ENCODE peak calls at places on chromosomes 4 and X, in five cellular contexts. One of them, this sample, is unnamed.

GRCh38 chrX:54288277-54288676 is 69.6 kb downstream of the WNK3 start:
- DNase-seq in A549: no peak
- DNase-seq in SK-N-SH: no peak
- DNase-seq in GM12878: no peak
- DNase-seq in IMR-90: peak; percentile 0
- DNase-seq in this sample: no peak

GRCh38 chr4:145069361-145069760 is 28.6 kb downstream of the ANAPC10 start:
- DNase-seq in A549: no peak
- DNase-seq in SK-N-SH: no peak
- DNase-seq in GM12878: no peak
- DNase-seq in IMR-90: peak; percentile 71
- DNase-seq in this sample: no peak

GRCh38 chr4:173192375-173193162 is 24.0 kb downstream of the GALNT7 start:
- DNase-seq in A549: peak; percentile 30
- DNase-seq in SK-N-SH: no peak
- DNase-seq in GM12878: no peak
- DNase-seq in IMR-90: no peak
- DNase-seq in this sample: no peak

GRCh38 chr4:165294907-165295306 is 32.6 kb upstream of the MSMO1 start:
- DNase-seq in A549: no peak
- DNase-seq in SK-N-SH: no peak
- DNase-seq in GM12878: peak; percentile 25
- DNase-seq in IMR-90: no peak
- DNase-seq in this sample: no peak

GRCh38 chr4:5198586-5198985 is 147.3 kb downstream of the STK32B start:
- DNase-seq in A549: no peak
- DNase-seq in SK-N-SH: no peak
- DNase-seq in GM12878: no peak
- DNase-seq in IMR-90: no peak
- DNase-seq in this sample: no peak

GRCh38 chr4:101169044-101170014 is 178.0 kb downstream of the PPP3CA start:
- DNase-seq in A549: peak; percentile 85
- DNase-seq in SK-N-SH: peak; percentile 29
- DNase-seq in GM12878: peak; percentile 47
- DNase-seq in IMR-90: peak; percentile 65
- DNase-seq in this sample: no peak

GRCh38 chr4:159363376-159363775 is 260.5 kb downstream of the RAPGEF2 start:
- DNase-seq in A549: no peak
- DNase-seq in SK-N-SH: no peak
- DNase-seq in GM12878: no peak
- DNase-seq in IMR-90: peak; percentile 27
- DNase-seq in this sample: no peak

GRCh38 chr4:151798678-151799416 is 38.0 kb upstream of the GATB start:
- DNase-seq in A549: no peak
- DNase-seq in SK-N-SH: no peak
- DNase-seq in GM12878: peak; percentile 57
- DNase-seq in IMR-90: no peak
- DNase-seq in this sample: no peak

GRCh38 chr4:118680808-118681207 is 4.4 kb upstream of the METTL14 start:
- DNase-seq in A549: peak; percentile 5
- DNase-seq in SK-N-SH: no peak
- DNase-seq in GM12878: no peak
- DNase-seq in IMR-90: no peak
- DNase-seq in this sample: no peak

GRCh38 chr4:24594887-24595286 is 10.5 kb upstream of the DHX15 start:
- DNase-seq in A549: peak; percentile 85
- DNase-seq in SK-N-SH: no peak
- DNase-seq in GM12878: no peak
- DNase-seq in IMR-90: peak; percentile 74
- DNase-seq in this sample: no peak

GRCh38 chrX:107566603-107567262 is 61.6 kb upstream of the PRPS1 start:
- DNase-seq in A549: no peak
- DNase-seq in SK-N-SH: no peak
- DNase-seq in GM12878: no peak
- DNase-seq in IMR-90: peak; percentile 34
- DNase-seq in this sample: no peak

GRCh38 chrX:51334276-51334675 is 1.7 kb downstream of the NUDT10 start:
- DNase-seq in A549: no peak
- DNase-seq in SK-N-SH: no peak
- DNase-seq in GM12878: no peak
- DNase-seq in IMR-90: no peak
- DNase-seq in this sample: no peak

GRCh38 chrX:12021708-12022107 is 116.6 kb upstream of the FRMPD4 start:
- DNase-seq in A549: no peak
- DNase-seq in SK-N-SH: no peak
- DNase-seq in GM12878: no peak
- DNase-seq in IMR-90: no peak
- DNase-seq in this sample: no peak

GRCh38 chrX:85024044-85024443 is 20.4 kb downstream of the APOOL start:
- DNase-seq in A549: no peak
- DNase-seq in SK-N-SH: no peak
- DNase-seq in GM12878: no peak
- DNase-seq in IMR-90: peak; percentile 13
- DNase-seq in this sample: no peak

GRCh38 chr4:20341121-20341758 is 89.5 kb downstream of the SLIT2 start:
- DNase-seq in A549: no peak
- DNase-seq in SK-N-SH: no peak
- DNase-seq in GM12878: no peak
- DNase-seq in IMR-90: no peak
- DNase-seq in this sample: no peak

GRCh38 chr4:71189471-71189870 is 149.3 kb upstream of the SLC4A4 start:
- DNase-seq in A549: peak; percentile 35
- DNase-seq in SK-N-SH: no peak
- DNase-seq in GM12878: no peak
- DNase-seq in IMR-90: peak; percentile 86
- DNase-seq in this sample: no peak

GRCh38 chrX:30971761-30972603 is 82.9 kb upstream of the TAB3 start:
- DNase-seq in A549: peak; percentile 44
- DNase-seq in SK-N-SH: peak; percentile 60
- DNase-seq in GM12878: no peak
- DNase-seq in IMR-90: peak; percentile 45
- DNase-seq in this sample: peak; percentile 39

GRCh38 chrX:68758671-68759070 is 70.2 kb upstream of the EFNB1 start:
- DNase-seq in A549: no peak
- DNase-seq in SK-N-SH: no peak
- DNase-seq in GM12878: no peak
- DNase-seq in IMR-90: no peak
- DNase-seq in this sample: no peak

GRCh38 chrX:136909119-136909705 is 28.7 kb upstream of the RBMX start:
- DNase-seq in A549: peak; percentile 94
- DNase-seq in SK-N-SH: peak; percentile 93
- DNase-seq in GM12878: peak; percentile 12
- DNase-seq in IMR-90: peak; percentile 45
- DNase-seq in this sample: peak; percentile 90

GRCh38 chr4:173217727-173218126 is 49.1 kb downstream of the GALNT7 start:
- DNase-seq in A549: no peak
- DNase-seq in SK-N-SH: no peak
- DNase-seq in GM12878: no peak
- DNase-seq in IMR-90: peak; percentile 83
- DNase-seq in this sample: peak; percentile 56

GRCh38 chr4:4496604-4497372 is 45.1 kb downstream of the STX18 start:
- DNase-seq in A549: no peak
- DNase-seq in SK-N-SH: no peak
- DNase-seq in GM12878: no peak
- DNase-seq in IMR-90: no peak
- DNase-seq in this sample: no peak

GRCh38 chrX:110120025-110120424 is 117.1 kb downstream of the TMEM164 start:
- DNase-seq in A549: peak; percentile 11
- DNase-seq in SK-N-SH: no peak
- DNase-seq in GM12878: no peak
- DNase-seq in IMR-90: no peak
- DNase-seq in this sample: no peak

GRCh38 chr4:175560628-175561027 is 251.4 kb downstream of the GPM6A start:
- DNase-seq in A549: peak; percentile 41
- DNase-seq in SK-N-SH: peak; percentile 7
- DNase-seq in GM12878: no peak
- DNase-seq in IMR-90: peak; percentile 5
- DNase-seq in this sample: no peak

GRCh38 chrX:152817082-152817744 is 13.3 kb downstream of the CETN2 start:
- DNase-seq in A549: peak; percentile 38
- DNase-seq in SK-N-SH: peak; percentile 43
- DNase-seq in GM12878: no peak
- DNase-seq in IMR-90: peak; percentile 54
- DNase-seq in this sample: peak; percentile 53

GRCh38 chr4:33054656-33055055 is 2334.5 kb downstream of the PCDH7 start:
- DNase-seq in A549: no peak
- DNase-seq in SK-N-SH: no peak
- DNase-seq in GM12878: no peak
- DNase-seq in IMR-90: no peak
- DNase-seq in this sample: no peak

GRCh38 chr4:1601852-1602525 is 82.1 kb downstream of the FAM53A start:
- DNase-seq in A549: no peak
- DNase-seq in SK-N-SH: no peak
- DNase-seq in GM12878: no peak
- DNase-seq in IMR-90: no peak
- DNase-seq in this sample: no peak

GRCh38 chr4:98744372-98745150 is 86.2 kb upstream of the TSPAN5 start:
- DNase-seq in A549: no peak
- DNase-seq in SK-N-SH: no peak
- DNase-seq in GM12878: no peak
- DNase-seq in IMR-90: no peak
- DNase-seq in this sample: no peak

GRCh38 chr4:168679397-168680176 is 182.7 kb downstream of the PALLD start:
- DNase-seq in A549: peak; percentile 81
- DNase-seq in SK-N-SH: no peak
- DNase-seq in GM12878: no peak
- DNase-seq in IMR-90: peak; percentile 59
- DNase-seq in this sample: no peak

GRCh38 chr4:151573945-151574344 is 165.0 kb downstream of the FHIP1A start:
- DNase-seq in A549: no peak
- DNase-seq in SK-N-SH: no peak
- DNase-seq in GM12878: no peak
- DNase-seq in IMR-90: no peak
- DNase-seq in this sample: no peak

DNA sequence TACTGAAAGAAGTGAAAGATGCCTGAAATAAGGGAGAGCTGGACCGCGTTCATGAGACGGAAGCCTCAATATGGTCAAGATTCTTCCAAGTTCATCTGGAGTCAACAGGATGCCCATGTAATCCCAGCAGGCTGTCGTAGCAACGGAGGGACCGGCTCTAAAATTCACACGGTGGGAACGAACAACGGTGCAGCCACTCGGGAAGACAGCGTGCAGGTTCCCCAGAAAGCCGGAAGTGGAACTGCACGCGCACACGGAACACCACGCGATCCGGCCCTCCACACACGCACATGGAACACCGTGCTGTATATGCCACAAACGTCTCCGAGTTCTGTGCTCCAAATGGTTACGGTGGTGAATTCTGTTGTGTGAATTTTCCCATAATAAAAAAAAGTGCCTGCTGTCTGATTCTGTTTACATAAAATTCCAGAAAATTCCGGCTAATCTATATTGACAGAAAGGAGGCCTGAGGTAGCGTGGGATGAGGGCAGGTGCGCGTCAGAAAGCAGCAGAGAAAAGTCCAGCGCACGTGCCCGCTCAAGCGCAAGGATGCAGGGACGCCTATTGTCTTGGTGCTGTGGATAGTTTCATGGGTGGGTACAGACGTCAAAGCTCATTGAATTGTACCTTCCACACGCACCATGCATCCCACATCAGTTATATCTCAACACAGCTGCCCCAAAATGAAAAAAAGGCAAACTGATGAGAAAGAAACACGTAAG is 31.2 kb downstream of the PPP2R3B start:
- DNase-seq in A549: no peak
- DNase-seq in SK-N-SH: no peak
- DNase-seq in GM12878: peak; percentile 3
- DNase-seq in IMR-90: no peak
- DNase-seq in this sample: no peak
- TF ChIP-seq RCOR1 in A549: no peak
- TF ChIP-seq RCOR1 in SK-N-SH: no peak
- TF ChIP-seq RCOR1 in GM12878: no peak
- TF ChIP-seq RCOR1 in IMR-90: no peak
- TF ChIP-seq RCOR1 in this sample: no peak

GRCh38 chrX:4994855-4995254 is 1233.8 kb downstream of the NLGN4X start:
- DNase-seq in A549: no peak
- DNase-seq in SK-N-SH: no peak
- DNase-seq in GM12878: no peak
- DNase-seq in IMR-90: no peak
- DNase-seq in this sample: no peak
- TF ChIP-seq RCOR1 in A549: no peak
- TF ChIP-seq RCOR1 in SK-N-SH: no peak
- TF ChIP-seq RCOR1 in GM12878: no peak
- TF ChIP-seq RCOR1 in IMR-90: no peak
- TF ChIP-seq RCOR1 in this sample: no peak

GRCh38 chr4:15988222-15988621 is 25.2 kb upstream of the FGFBP2 start:
- DNase-seq in A549: no peak
- DNase-seq in SK-N-SH: no peak
- DNase-seq in GM12878: no peak
- DNase-seq in IMR-90: no peak
- DNase-seq in this sample: no peak

GRCh38 chr4:15986900-15987299 is 23.9 kb upstream of the FGFBP2 start:
- DNase-seq in A549: no peak
- DNase-seq in SK-N-SH: no peak
- DNase-seq in GM12878: no peak
- DNase-seq in IMR-90: no peak
- DNase-seq in this sample: no peak

DNA sequence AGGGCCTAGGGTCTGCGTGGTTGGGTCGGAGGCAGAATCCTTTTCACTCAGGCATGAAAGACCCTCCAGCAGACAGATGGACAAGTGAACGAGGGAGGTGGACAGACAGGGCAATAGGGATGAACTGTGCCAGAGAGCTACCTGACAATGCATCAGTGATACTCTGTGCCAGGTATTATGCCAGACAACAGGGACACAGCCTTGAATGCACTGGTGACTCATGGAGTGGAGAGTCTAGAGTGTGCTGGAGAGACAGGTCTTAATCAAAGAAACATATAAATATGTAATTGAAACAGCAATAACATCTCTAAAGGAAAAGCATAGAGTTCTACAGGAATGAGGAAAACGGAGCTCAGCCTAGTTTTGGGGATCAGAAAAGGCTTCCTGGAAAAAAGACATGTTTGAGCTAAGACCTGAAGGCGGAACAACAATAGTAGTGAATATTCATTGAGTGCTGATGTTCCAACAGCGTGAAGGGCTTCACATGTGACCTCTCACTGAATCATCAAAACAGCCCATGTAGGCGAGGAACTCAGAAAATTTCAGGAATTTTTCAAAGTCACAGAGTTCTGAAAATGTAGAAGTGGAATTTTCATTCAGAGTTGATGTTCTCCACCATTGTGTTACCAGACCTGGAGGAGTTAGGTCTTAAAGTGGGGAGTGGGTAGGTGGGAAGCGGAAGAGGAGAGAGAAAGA is 20.0 kb upstream of the FGFBP2 start:
- DNase-seq in A549: no peak
- DNase-seq in SK-N-SH: no peak
- DNase-seq in GM12878: no peak
- DNase-seq in IMR-90: peak; percentile 38
- DNase-seq in this sample: no peak
- TF ChIP-seq RCOR1 in A549: no peak
- TF ChIP-seq RCOR1 in SK-N-SH: no peak
- TF ChIP-seq RCOR1 in GM12878: no peak
- TF ChIP-seq RCOR1 in IMR-90: no peak
- TF ChIP-seq RCOR1 in this sample: no peak

GRCh38 chr4:183407128-183407585 is 37.3 kb upstream of the CDKN2AIP start:
- DNase-seq in A549: peak; percentile 67
- DNase-seq in SK-N-SH: peak; percentile 92
- DNase-seq in GM12878: peak; percentile 19
- DNase-seq in IMR-90: peak; percentile 64
- DNase-seq in this sample: peak; percentile 88
- TF ChIP-seq RCOR1 in A549: no peak
- TF ChIP-seq RCOR1 in SK-N-SH: no peak
- TF ChIP-seq RCOR1 in GM12878: no peak
- TF ChIP-seq RCOR1 in IMR-90: no peak
- TF ChIP-seq RCOR1 in this sample: peak; percentile 42